ENCODE peak calls at places on chromosomes 7 and 10, in six cellular contexts. N is HepG2, T is K562, I is GM12878, F is H1, X is SK-N-SH. Z is an unnamed sample.

GRCh38 chr7:12584940-12585339 is 14.4 kb downstream of the SCIN start:
- DNase-seq in I (peak), X (no peak), N (no peak), T (no peak), F (no peak), Z (no peak)

GRCh38 chr10:83212632-83213349 is 926.5 kb upstream of the GHITM start:
- DNase-seq in X (no peak), T (no peak), F (no peak), N (no peak), I (no peak), Z (no peak)

GRCh38 chr7:128033246-128033645 is 2.0 kb upstream of the LRRC4 start:
- DNase-seq in N (no peak), T (no peak), X (no peak), F (no peak), I (no peak), Z (no peak)

GRCh38 chr7:101686030-101686429 is 56.9 kb upstream of the MYL10 start:
- DNase-seq in F (no peak), T (no peak), X (no peak), N (no peak), I (no peak), Z (no peak)

GRCh38 chr10:16314259-16314658 is 122.6 kb upstream of the PTER start:
- DNase-seq in X (peak), I (no peak), N (peak), F (no peak), T (peak), Z (no peak)

GRCh38 chr10:14543904-14544210 is 213.1 kb upstream of the FRMD4A start:
- DNase-seq in I (no peak), N (no peak), F (no peak), T (no peak), X (no peak), Z (no peak)

GRCh38 chr7:38796636-38797501 is 112.1 kb downstream of the VPS41 start:
- DNase-seq in N (peak), X (peak), T (peak), I (peak), F (no peak), Z (peak)

GRCh38 chr7:117375380-117375779 is 51.9 kb downstream of the ASZ1 start:
- DNase-seq in T (no peak), N (no peak), I (no peak), F (no peak), X (no peak), Z (no peak)

GRCh38 chr7:87287738-87288341 is 57.6 kb upstream of the CROT start:
- DNase-seq in T (no peak), F (no peak), N (peak), I (no peak), X (no peak), Z (no peak)

GRCh38 chr10:78754269-78755074 is 314.3 kb upstream of the ZMIZ1 start:
- DNase-seq in N (peak), T (no peak), F (no peak), X (peak), I (no peak), Z (no peak)

GRCh38 chr10:118753331-118753730 is 1.4 kb downstream of the CACUL1 start:
- DNase-seq in I (no peak), F (no peak), T (no peak), X (no peak), N (no peak), Z (no peak)

GRCh38 chr7:87345166-87345927 is at the start of gene CROT:
- DNase-seq in F (peak), I (peak), T (peak), N (peak), X (peak), Z (peak)

GRCh38 chr7:131774419-131775220 is 218.2 kb upstream of the PODXL start:
- DNase-seq in N (no peak), X (no peak), F (no peak), I (no peak), T (no peak), Z (no peak)

GRCh38 chr10:114686013-114686412 is 27.9 kb upstream of the ABLIM1 start:
- DNase-seq in I (no peak), F (no peak), T (no peak), N (no peak), X (no peak), Z (no peak)

GRCh38 chr7:81161459-81162075 is 242.7 kb upstream of the SEMA3C start:
- DNase-seq in I (no peak), N (peak), X (no peak), F (no peak), T (peak), Z (peak)

GRCh38 chr7:45663167-45663921 is 89.2 kb downstream of the ADCY1 start:
- DNase-seq in F (peak), I (no peak), X (no peak), T (peak), N (peak), Z (peak)

GRCh38 chr7:140165422-140165821 is 11.4 kb downstream of the KDM7A start:
- DNase-seq in F (no peak), N (no peak), T (no peak), X (no peak), I (no peak), Z (peak)

GRCh38 chr10:23064288-23065114 is 30.9 kb upstream of the MSRB2 start:
- DNase-seq in I (no peak), F (no peak), X (no peak), N (no peak), T (no peak), Z (no peak)

GRCh38 chr7:101066141-101066857 is 19.0 kb upstream of the TRIM56 start:
- DNase-seq in X (no peak), T (no peak), F (no peak), N (no peak), I (no peak), Z (no peak)

GRCh38 chr7:154912921-154913644 is 89.8 kb downstream of the PAXIP1 start:
- DNase-seq in I (no peak), X (peak), T (no peak), N (no peak), F (no peak), Z (no peak)

GRCh38 chr10:48406204-48406603 is 99.7 kb downstream of the MAPK8 start:
- DNase-seq in N (no peak), T (peak), F (no peak), X (no peak), I (no peak), Z (peak)

GRCh38 chr10:101938316-101939272 is 95.0 kb upstream of the KCNIP2 start:
- DNase-seq in N (no peak), I (no peak), F (no peak), X (no peak), T (no peak), Z (peak)

GRCh38 chr7:91041901-91042457 is 222.3 kb upstream of the FZD1 start:
- DNase-seq in N (no peak), T (no peak), F (no peak), I (no peak), X (no peak), Z (no peak)

GRCh38 chr10:111075577-111076185 is 1.1 kb upstream of the ADRA2A start:
- DNase-seq in N (no peak), I (no peak), T (no peak), F (no peak), X (no peak), Z (no peak)

GRCh38 chr10:33183658-33184057 is 150.8 kb downstream of the NRP1 start:
- DNase-seq in I (no peak), T (no peak), X (no peak), N (no peak), F (no peak), Z (no peak)

GRCh38 chr7:85285502-85285901 is 98.6 kb upstream of the SEMA3D start:
- DNase-seq in F (no peak), X (no peak), T (no peak), I (no peak), N (no peak), Z (no peak)

GRCh38 chr7:100965723-100966541 is 3.4 kb upstream of the MUC12 start:
- DNase-seq in I (no peak), N (peak), X (peak), T (peak), F (peak), Z (peak)

GRCh38 chr10:34773617-34774261 is 41.4 kb downstream of the PARD3 start:
- DNase-seq in X (no peak), I (no peak), T (no peak), F (no peak), N (no peak), Z (no peak)
- TF ChIP-seq CHD2 in X (no peak), I (no peak), T (no peak), F (no peak), N (no peak), Z (no peak)

DNA sequence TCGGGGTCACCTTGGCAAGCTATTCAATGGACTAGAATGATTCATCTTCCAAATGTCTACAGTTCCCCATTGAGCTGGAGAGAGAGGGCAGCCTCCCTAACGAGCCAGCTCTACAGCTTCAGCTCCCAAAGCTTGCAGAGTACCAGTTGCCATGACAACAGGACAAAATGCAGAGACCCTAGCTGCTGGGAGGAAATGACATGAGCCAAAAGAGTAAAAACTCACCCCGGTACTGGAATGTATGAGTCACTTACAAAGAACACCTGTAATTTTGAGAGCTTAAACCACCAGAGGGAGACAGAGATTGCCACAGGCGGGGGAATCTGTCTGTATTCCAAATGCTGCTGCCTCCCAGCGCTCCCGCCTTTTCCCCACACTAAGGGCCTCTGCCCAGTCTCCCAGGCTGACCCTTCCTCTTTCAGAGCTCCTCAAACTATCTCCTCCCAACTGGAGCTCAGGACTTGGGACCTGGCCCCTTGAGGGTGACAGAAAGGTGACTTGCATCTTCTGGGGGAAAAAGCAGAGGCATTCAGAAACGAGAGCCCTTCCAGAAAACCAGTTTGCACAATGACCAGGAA is 95.5 kb downstream of the CUL2 start:
- DNase-seq in X (peak), T (peak), N (peak), F (peak), I (peak), Z (peak)
- TF ChIP-seq CHD2 in X (no peak), T (no peak), N (no peak), F (no peak), I (no peak), Z (no peak)

DNA sequence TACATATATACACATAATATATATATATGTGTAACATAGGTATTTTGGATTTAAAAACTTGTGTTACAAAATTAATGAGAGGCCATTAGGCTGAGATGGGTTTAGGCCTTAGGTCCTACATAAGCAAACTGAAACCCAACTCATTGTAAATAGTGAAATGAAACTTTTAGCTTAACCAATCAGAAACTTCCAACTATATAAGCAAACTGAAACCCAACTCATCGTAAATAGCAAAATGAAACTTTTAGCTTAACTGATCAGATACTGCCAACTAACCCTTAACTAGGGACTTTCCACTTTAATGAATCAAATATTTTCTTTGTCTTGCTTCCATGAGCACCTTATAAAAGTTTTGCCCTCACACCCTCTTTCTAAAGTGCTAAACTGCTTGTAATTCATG is 17.3 kb upstream of the SAMD9L start:
- DNase-seq in N (no peak), T (no peak), X (no peak), I (peak), F (no peak), Z (no peak)
- TF ChIP-seq CHD2 in N (no peak), T (no peak), X (no peak), I (no peak), F (no peak), Z (no peak)

GRCh38 chr7:157413881-157414701 is 77.3 kb downstream of the DNAJB6 start:
- DNase-seq in F (no peak), X (peak), N (no peak), I (no peak), T (no peak), Z (no peak)

GRCh38 chr7:157414702-157415096 is 77.9 kb downstream of the DNAJB6 start:
- DNase-seq in N (no peak), X (peak), F (no peak), T (no peak), I (no peak), Z (no peak)

GRCh38 chr7:157412491-157413180 is 75.8 kb downstream of the DNAJB6 start:
- DNase-seq in F (no peak), T (no peak), I (no peak), X (peak), N (no peak), Z (no peak)

GRCh38 chr7:157416011-157416410 is 79.2 kb downstream of the DNAJB6 start:
- DNase-seq in N (no peak), I (no peak), X (no peak), T (no peak), F (no peak), Z (no peak)

DNA sequence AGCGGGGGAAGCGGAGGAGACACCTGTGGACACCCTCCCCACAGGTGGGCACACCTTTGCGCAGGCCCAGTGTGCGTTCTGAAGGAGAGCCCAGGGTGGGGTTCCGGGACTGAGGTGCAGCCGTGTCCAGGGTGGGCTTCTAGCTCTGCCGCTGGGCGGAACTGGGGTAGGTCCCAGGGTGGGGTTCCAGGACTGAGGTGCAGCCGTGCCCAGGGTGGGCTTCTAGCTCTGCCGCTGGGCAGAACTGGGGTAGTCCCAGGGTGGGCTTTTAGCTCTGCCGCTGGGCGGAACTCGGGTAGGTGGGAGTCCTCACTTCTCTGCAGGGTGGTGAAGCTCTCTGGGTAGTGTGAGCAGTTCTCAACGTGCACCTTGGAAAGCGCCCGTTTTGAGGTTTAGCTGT is 78.7 kb downstream of the DNAJB6 start:
- DNase-seq in X (no peak), F (no peak), I (no peak), T (no peak), N (no peak), Z (no peak)
- TF ChIP-seq CHD2 in X (no peak), F (no peak), I (no peak), T (no peak), N (no peak), Z (no peak)

GRCh38 chr7:112201421-112201820 is 4.8 kb downstream of the DOCK4 start:
- DNase-seq in X (no peak), F (no peak), I (no peak), T (no peak), N (no peak), Z (no peak)
- TF ChIP-seq CHD2 in X (no peak), F (no peak), I (no peak), T (no peak), N (no peak), Z (no peak)

GRCh38 chr10:75982611-75983369 is 551.4 kb downstream of the LRMDA start:
- DNase-seq in F (no peak), X (no peak), N (no peak), T (no peak), I (no peak), Z (no peak)
- TF ChIP-seq CHD2 in F (no peak), X (no peak), N (no peak), T (no peak), I (no peak), Z (no peak)

GRCh38 chr7:150968698-150969482 is 9.2 kb downstream of the KCNH2 start:
- DNase-seq in T (peak), X (no peak), N (no peak), I (no peak), F (no peak), Z (no peak)

GRCh38 chr7:150968056-150968455 is 10.1 kb downstream of the KCNH2 start:
- DNase-seq in I (no peak), T (no peak), F (no peak), N (no peak), X (no peak), Z (no peak)

GRCh38 chr7:150971242-150972048 is 6.7 kb downstream of the KCNH2 start:
- DNase-seq in X (peak), N (no peak), T (peak), I (no peak), F (no peak), Z (no peak)

GRCh38 chr7:150970424-150970823 is 7.7 kb downstream of the KCNH2 start:
- DNase-seq in T (no peak), F (no peak), I (no peak), X (no peak), N (no peak), Z (no peak)

DNA sequence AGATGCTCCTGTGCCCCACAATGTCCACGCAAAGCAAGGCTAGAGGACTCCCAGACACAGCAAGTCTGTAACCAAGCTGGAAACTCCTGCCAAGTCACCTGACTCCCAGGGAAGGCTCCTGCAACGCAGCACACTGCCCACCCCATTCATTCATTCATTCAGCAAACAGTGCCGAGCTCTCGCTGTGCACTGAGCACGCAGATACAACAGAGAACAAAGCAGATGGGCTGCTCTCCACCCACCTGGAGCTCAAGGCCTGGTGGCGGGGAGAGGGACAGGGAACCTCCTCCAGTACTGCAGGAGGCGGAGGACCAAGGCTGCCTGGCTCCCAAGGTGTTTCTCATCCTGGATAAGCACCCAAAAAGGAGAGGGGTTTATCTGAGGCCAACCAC is 8.6 kb downstream of the KCNH2 start:
- DNase-seq in N (no peak), F (no peak), I (no peak), T (peak), X (no peak), Z (no peak)
- TF ChIP-seq CHD2 in N (no peak), F (no peak), I (no peak), T (no peak), X (no peak), Z (no peak)

DNA sequence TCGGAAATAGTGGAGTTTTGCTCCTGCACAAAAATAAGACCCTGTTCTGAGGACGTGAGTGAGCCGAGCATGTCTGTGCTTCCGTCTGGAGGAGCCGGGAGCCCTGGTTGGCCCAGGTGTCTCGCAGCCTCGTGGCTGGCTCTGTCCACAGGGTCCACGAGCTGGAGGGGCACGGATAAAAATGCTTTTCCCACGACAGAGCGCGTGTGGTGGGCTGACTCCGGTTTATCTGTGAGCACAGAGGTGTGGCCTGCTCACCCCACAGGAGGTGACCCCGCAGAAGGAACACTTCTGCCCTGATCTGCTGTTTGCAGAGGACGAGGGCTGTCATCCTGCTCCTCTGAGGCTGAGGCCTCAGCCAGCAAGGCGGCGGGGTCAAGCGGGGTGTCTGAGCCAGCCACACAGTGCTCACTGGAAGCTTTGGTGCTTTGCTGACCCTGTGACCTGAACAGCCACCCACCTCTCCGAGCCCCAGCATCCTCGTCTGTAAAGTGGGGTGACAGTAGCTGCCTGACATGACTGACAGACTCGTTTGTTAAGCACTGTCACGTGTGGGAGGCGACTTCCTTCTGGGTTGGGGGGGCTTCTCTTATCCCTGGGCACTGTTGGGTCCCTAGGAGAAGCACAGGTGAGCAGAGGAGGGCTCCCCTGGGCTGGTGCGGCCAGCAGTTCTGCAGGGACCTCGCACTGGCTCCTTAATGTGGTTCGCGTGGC is 162.5 kb downstream of the DNAJB6 start:
- DNase-seq in N (no peak), X (no peak), I (no peak), F (no peak), T (no peak), Z (no peak)
- TF ChIP-seq CHD2 in N (no peak), X (no peak), I (no peak), F (no peak), T (no peak), Z (no peak)